ENCODE peak calls at places on chromosomes 12 and 14, in six cellular contexts. F is prostate gland, W is AG04450, D is cardiac muscle cell, B is brain microvascular endothelial cell, I is mammary epithelial cell. P is an unnamed sample.

GRCh38 chr14:97994020-97994531 is 1196.9 kb downstream of the VRK1 start:
- DNase-seq in F (no peak), W (no peak), D (no peak), B (no peak), I (no peak), P (no peak)

GRCh38 chr14:104724407-104724980 is 465 bp downstream of the ADSS1 start:
- DNase-seq in F (no peak), W (no peak), D (peak; percentile 24), B (no peak), I (no peak), P (peak; percentile 50)

GRCh38 chr14:101862177-101862576 is 100.7 kb downstream of the PPP2R5C start:
- DNase-seq in F (no peak), W (no peak), D (no peak), B (no peak), I (no peak), P (no peak)

GRCh38 chr12:123801573-123802178 is 39.6 kb downstream of the DNAH10 start:
- DNase-seq in F (no peak), W (peak; percentile 7), D (no peak), B (no peak), I (peak; percentile 12), P (no peak)

GRCh38 chr14:35277179-35277578 is 15.0 kb upstream of the PSMA6 start:
- DNase-seq in F (no peak), W (no peak), D (no peak), B (no peak), I (peak; percentile 19), P (no peak)

GRCh38 chr12:62772556-62772955 is 162.4 kb downstream of the PPM1H start:
- DNase-seq in F (no peak), W (no peak), D (no peak), B (no peak), I (peak; percentile 9), P (no peak)

GRCh38 chr12:84912191-84913142 is at the start of gene SLC6A15:
- DNase-seq in F (no peak), W (no peak), D (peak; percentile 79), B (peak; percentile 86), I (peak; percentile 88), P (peak; percentile 65)

GRCh38 chr12:68425998-68426397 is 93.8 kb upstream of the MDM1 start:
- DNase-seq in F (no peak), W (peak; percentile 68), D (no peak), B (peak; percentile 97), I (peak; percentile 34), P (no peak)

GRCh38 chr12:123089631-123090353 is 61.1 kb downstream of the PITPNM2 start:
- DNase-seq in F (no peak), W (peak; percentile 89), D (no peak), B (peak; percentile 96), I (peak; percentile 98), P (no peak)

GRCh38 chr12:42199007-42199406 is 39.0 kb downstream of the YAF2 start:
- DNase-seq in F (no peak), W (no peak), D (no peak), B (no peak), I (no peak), P (no peak)

GRCh38 chr12:107843351-107844311 is 69.1 kb downstream of the ASCL4 start:
- DNase-seq in F (no peak), W (no peak), D (peak; percentile 51), B (no peak), I (no peak), P (no peak)

GRCh38 chr12:104720346-104721064 is 237.6 kb downstream of the SLC41A2 start:
- DNase-seq in F (no peak), W (peak; percentile 13), D (no peak), B (peak; percentile 52), I (no peak), P (no peak)

DNA sequence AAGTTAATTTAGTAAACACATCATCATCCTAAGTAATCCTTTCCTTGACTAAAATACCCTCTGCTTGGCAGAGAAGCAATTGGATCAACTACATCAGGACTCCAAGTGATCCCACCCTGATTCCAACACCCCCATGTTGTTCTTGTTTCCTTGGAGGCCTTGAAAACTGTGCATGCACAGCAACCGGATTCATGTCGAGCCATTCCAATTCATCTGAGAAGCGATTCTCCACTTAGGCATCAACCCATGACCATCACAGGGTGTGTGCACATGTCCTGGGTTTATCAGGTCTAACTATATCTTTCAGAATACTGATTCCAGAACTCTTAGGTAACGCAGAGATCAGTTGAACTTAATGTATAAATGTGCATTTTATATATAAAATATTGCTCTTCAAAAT is 163.0 kb downstream of the NAV3 start:
- DNase-seq in F (no peak), W (no peak), D (no peak), B (no peak), I (no peak), P (no peak)
- TF ChIP-seq CTCF in F (no peak), W (no peak), D (no peak), B (no peak), I (no peak), P (no peak)

GRCh38 chr14:103705158-103705523 is 10.1 kb downstream of the XRCC3 start:
- DNase-seq in F (peak; percentile 93), W (no peak), D (no peak), B (no peak), I (no peak), P (no peak)
- H3K27ac ChIP-seq in F (peak overlapping the region; percentile 88), W (no peak overlapping the region), D (peak overlapping the region; percentile 34), B (no peak overlapping the region), I (no peak overlapping the region), P (peak overlapping the region; percentile 59)

DNA sequence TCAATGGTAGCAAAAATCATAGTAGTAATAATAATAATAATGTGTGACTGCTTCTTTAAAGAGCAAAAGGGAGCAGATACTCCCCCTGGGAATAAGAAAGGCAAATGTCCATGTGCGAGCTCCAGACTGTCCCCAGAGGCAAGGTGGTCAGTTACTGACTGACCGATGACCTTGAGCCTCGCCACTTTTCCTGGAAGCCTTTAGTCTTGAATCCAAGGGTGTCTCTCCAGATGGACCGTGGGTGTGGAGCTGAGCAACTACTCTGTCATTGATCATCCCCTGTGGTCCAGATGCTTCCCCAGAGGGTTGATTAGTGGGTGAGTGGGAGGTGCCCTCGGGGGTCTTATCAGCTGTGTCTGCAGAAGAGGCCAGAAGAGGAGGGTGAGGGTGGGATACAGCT is 418.5 kb upstream of the TBX3 start:
- DNase-seq in F (no peak), W (no peak), D (no peak), B (no peak), I (no peak), P (no peak)
- TF ChIP-seq CTCF in F (no peak), W (no peak), D (no peak), B (no peak), I (no peak), P (no peak)

GRCh38 chr12:79414252-79414651 is 276.5 kb downstream of the PAWR start:
- DNase-seq in F (no peak), W (no peak), D (no peak), B (no peak), I (no peak), P (no peak)

GRCh38 chr12:79411791-79412190 is 279.0 kb downstream of the PAWR start:
- DNase-seq in F (no peak), W (no peak), D (no peak), B (no peak), I (peak; percentile 58), P (no peak)

GRCh38 chr12:79413796-79414195 is 277.0 kb downstream of the PAWR start:
- DNase-seq in F (no peak), W (no peak), D (no peak), B (no peak), I (no peak), P (no peak)

GRCh38 chr12:79415754-79416435 is 274.9 kb downstream of the PAWR start:
- DNase-seq in F (peak; percentile 52), W (peak; percentile 26), D (no peak), B (no peak), I (peak; percentile 73), P (peak; percentile 57)

GRCh38 chr12:79415296-79415695 is 275.5 kb downstream of the PAWR start:
- DNase-seq in F (no peak), W (no peak), D (no peak), B (no peak), I (no peak), P (no peak)
- H3K27ac ChIP-seq in F (peak overlapping the region; percentile 62), W (no peak overlapping the region), D (no peak overlapping the region), B (no peak overlapping the region), I (peak overlapping the region; percentile 30), P (no peak overlapping the region)

DNA sequence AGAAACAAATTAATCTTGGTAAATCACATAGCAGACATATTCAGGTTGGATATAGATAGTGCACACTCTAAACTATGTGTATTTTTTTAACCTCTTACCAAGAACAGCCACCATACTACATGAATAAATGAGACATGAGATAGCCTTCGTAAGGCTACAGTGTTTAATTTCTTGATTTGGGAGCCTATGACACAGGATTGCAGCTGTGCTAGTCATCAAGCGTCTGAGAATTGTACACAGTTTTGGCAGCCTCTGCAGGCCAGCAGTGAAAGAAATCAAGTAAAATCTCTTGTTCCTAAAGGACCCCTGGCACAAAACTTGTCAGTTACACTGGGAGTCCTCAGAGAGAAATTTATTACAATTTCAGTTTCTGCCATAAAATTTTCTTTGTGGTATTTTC is 236.1 kb downstream of the C12orf50 start:
- DNase-seq in F (no peak), W (no peak), D (no peak), B (peak; percentile 78), I (no peak), P (no peak)
- TF ChIP-seq CTCF in F (no peak), W (no peak), D (no peak), B (peak; percentile 24), I (no peak), P (no peak)

GRCh38 chr12:81395431-81395830 is 317.6 kb downstream of the ACSS3 start:
- DNase-seq in F (no peak), W (no peak), D (no peak), B (no peak), I (no peak), P (no peak)

GRCh38 chr12:81386101-81386500 is 308.2 kb downstream of the ACSS3 start:
- DNase-seq in F (no peak), W (no peak), D (no peak), B (no peak), I (no peak), P (no peak)

DNA sequence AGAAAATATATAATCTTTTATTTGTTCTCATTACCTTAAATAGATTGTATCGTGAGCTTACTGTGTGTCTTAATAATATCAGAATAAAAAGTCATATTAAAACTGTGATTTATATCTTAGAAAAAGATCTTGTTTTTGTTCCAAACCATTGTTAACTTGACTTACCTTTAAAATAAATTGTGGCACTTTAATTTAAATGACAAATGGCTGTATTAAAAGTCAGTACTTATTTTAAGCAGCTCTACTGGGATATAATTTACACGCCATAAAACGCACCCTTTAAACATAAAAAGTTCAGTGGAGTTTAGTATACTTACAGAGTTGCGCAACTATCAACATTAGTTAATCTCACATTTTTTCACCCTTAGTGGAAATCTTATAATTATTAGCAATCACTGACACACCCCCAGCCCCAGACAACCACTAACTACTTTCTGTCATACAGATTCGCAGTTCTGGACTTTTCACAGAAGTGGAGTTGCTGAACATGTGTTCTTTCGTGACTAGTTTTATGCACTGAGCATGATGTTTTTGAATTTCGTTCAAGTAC is 311.7 kb downstream of the ACSS3 start:
- DNase-seq in F (no peak), W (no peak), D (no peak), B (no peak), I (no peak), P (no peak)
- H3K27ac ChIP-seq in F (no peak overlapping the region), W (no peak overlapping the region), D (no peak overlapping the region), B (no peak overlapping the region), I (no peak overlapping the region), P (no peak overlapping the region)

GRCh38 chr12:18861287-18861858 is 123.5 kb downstream of the CAPZA3 start:
- DNase-seq in F (no peak), W (no peak), D (no peak), B (no peak), I (peak; percentile 26), P (no peak)
- TF ChIP-seq CTCF in F (peak; percentile 38), W (peak; percentile 47), D (peak; percentile 50), B (peak; percentile 47), I (peak; percentile 56), P (peak; percentile 59)

P was measured in body of pancreas.